ENCODE peak calls at places on chromosomes 4 and X, in five cellular contexts. O is heart right ventricle, Y is IMR-90, N is endothelial cell of umbilical vein, R is tibial nerve. G is an unnamed sample.

GRCh38 chrX:153621949-153622598 is 23.1 kb upstream of the CCNQ start:
- DNase-seq in N (no peak), O (no peak), Y (no peak), R (no peak), G (no peak)

GRCh38 chrX:110037181-110037580 is 34.3 kb downstream of the TMEM164 start:
- DNase-seq in N (peak; percentile 36), R (no peak), O (no peak), Y (no peak), G (peak; percentile 48)

GRCh38 chr4:89615056-89615455 is 221.9 kb downstream of the SNCA start:
- DNase-seq in N (no peak), R (no peak), O (no peak), Y (no peak), G (no peak)

GRCh38 chrX:55522577-55523254 is 33.1 kb upstream of the USP51 start:
- DNase-seq in O (no peak), R (no peak), Y (no peak), N (peak; percentile 17), G (no peak)

GRCh38 chr4:52968241-52968640 is 106.1 kb downstream of the RASL11B start:
- DNase-seq in N (no peak), R (no peak), O (no peak), Y (no peak), G (peak; percentile 72)

GRCh38 chr4:35063171-35063570 is 1181.1 kb downstream of the ARAP2 start:
- DNase-seq in N (no peak), Y (no peak), R (no peak), O (no peak), G (no peak)

GRCh38 chrX:74343970-74344622 is 40.1 kb downstream of the ZCCHC13 start:
- DNase-seq in O (no peak), N (peak; percentile 90), Y (peak; percentile 97), R (peak; percentile 71), G (peak; percentile 91)

GRCh38 chr4:110733901-110734300 is 111.0 kb upstream of the PITX2 start:
- DNase-seq in N (peak; percentile 8), Y (no peak), R (no peak), O (no peak), G (no peak)

GRCh38 chr4:72679666-72680065 is 110.6 kb upstream of the ADAMTS3 start:
- DNase-seq in Y (no peak), R (no peak), O (no peak), N (no peak), G (no peak)

GRCh38 chr4:113979157-113979972 is at the start of gene ARSJ:
- DNase-seq in O (peak; percentile 57), R (peak; percentile 12), N (peak; percentile 82), Y (peak; percentile 88), G (peak; percentile 59)

GRCh38 chrX:149572743-149573142 is 14.5 kb downstream of the MAGEA9B start:
- DNase-seq in Y (no peak), O (no peak), R (no peak), N (no peak), G (no peak)

GRCh38 chrX:76893930-76894329 is 466.4 kb downstream of the MAGEE1 start:
- DNase-seq in O (no peak), N (peak; percentile 1), Y (no peak), R (no peak), G (no peak)

GRCh38 chrX:153766871-153767673 is 3.0 kb downstream of the PLXNB3 start:
- DNase-seq in O (peak; percentile 10), N (no peak), Y (no peak), R (no peak), G (no peak)

GRCh38 chr4:144056800-144057199 is 37.6 kb upstream of the GYPB start:
- DNase-seq in Y (no peak), R (no peak), O (no peak), N (no peak), G (no peak)

GRCh38 chrX:40175416-40176255 is 77.9 kb upstream of the BCOR start:
- DNase-seq in O (peak; percentile 77), Y (no peak), N (peak; percentile 42), R (peak; percentile 63), G (no peak)

GRCh38 chr4:36099509-36099908 is 144.8 kb downstream of the ARAP2 start:
- DNase-seq in O (no peak), N (no peak), R (no peak), Y (no peak), G (no peak)

DNA sequence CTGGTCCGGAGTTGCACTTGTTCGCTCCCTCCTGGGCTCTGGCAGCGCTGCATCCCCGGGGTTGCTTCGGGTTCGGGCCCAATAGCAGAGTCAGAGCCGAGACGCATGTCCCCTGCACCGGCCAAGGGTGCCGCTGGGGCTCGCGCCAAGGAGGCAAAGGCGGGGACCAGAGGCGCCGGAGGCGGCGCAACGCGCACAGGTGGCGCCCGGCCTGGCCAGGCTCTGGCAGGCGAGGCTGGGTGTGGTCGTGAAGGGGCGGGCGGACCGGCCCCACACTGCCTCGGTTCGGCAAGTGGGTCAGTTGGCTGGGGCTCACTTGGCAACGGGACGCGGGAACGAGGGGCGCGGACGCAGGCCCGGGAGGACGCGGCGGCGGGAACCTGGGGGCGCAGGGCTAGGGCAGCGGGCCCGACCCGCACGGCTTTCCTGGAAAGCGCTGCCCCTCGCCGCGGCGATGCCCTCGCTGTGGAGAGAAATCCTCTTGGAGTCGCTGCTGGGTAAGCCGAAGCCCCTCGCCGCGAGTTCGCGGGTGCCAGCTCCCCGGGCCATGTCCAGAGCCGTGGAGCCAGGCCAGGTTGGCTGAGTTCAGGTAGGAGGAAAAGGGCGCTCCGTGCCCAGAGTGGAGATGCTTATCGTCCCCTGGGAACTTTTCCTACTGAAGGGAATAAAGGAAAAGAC is at the start of gene CWH43:
- DNase-seq in R (no peak), O (no peak), N (no peak), Y (no peak), G (no peak)
- TF ChIP-seq CTCF in R (no peak), O (no peak), N (no peak), Y (no peak), G (peak; percentile 31)

DNA sequence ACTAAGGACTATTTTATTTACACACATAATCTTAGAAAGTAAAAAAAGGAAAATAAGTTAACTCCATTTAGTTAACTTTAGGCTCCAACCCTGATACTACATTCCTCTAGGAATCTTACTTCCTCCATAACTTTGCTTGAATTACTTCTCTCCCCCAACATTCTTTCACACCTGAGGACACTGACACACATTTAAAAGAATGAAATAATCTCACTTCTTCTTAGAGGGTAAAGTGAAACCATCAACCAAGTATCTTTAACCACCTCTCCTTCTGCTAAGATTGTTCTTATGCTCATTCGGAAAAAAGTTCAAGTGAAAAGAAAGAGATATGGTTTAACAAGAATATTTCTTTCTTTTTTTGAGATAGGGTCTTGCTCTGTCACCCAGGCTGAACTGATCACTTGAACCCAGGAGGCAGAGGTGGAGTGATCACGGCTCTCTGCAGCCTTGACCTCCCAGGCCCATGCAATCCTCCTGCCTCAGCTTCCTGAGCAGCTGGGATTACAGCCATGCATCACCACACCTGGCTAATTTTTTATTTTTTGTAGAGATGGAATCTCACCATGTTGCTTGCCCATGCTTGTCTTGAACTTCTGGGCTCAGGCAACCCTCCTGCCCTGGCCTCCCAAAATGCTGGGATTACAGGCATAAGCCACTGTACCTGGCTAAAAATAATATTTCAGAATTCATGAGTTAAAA is 28.5 kb downstream of the SLC25A4 start:
- DNase-seq in R (no peak), Y (no peak), N (no peak), O (no peak), G (peak; percentile 24)
- H3K36me3 ChIP-seq in R (no peaks in the 10 kb centered on the region), Y (peaks cover 11% of the 10 kb centered on the region), N (peaks cover 1% of the 10 kb centered on the region), O (no peaks in the 10 kb centered on the region), G (peaks cover 6% of the 10 kb centered on the region)

DNA sequence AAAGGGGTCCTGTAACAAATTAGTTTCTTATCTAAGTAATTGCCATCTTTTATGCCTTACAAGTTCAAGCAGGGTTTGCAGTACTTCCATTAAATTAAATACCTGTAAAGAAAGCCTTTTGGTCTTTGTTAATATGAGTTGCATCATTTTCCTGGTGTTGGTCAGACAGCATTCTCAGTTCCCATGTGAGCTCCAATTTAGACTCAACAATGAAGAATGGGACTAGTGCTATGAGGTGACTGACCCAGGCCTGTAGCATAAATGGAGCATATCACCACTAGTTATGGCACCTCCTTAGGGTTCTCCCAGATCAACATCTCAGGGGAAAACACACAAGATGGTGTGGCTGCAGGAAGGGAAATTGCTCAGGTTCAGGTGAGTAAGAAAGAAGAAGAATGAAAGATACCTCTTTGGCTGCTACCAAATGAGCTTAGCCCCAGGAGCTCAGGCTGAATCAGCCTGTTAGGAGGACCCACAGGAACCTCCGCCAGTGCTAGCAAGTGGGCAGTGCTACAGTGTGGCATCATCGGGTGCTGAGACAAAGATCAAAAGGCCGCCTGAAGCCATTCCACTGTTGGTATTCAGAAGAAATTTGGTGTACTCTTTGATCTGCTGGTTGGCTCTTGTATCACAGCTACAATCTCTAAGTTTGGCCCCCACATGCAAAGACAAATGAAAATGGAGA is 1.8 kb downstream of the TTC29 start:
- DNase-seq in Y (no peak), R (no peak), N (no peak), O (no peak), G (no peak)
- H3K27me3 ChIP-seq in Y (peaks cover 13% of the 10 kb centered on the region), R (no peaks in the 10 kb centered on the region), N (peaks cover 22% of the 10 kb centered on the region), O (no peaks in the 10 kb centered on the region), G (peaks cover 10% of the 10 kb centered on the region)

GRCh38 chr4:153542835-153543234 is 76.7 kb downstream of the TMEM131L start:
- DNase-seq in O (no peak), Y (no peak), N (no peak), R (no peak), G (no peak)
- TF ChIP-seq CTCF in O (no peak), Y (no peak), N (peak; percentile 7), R (no peak), G (no peak)

DNA sequence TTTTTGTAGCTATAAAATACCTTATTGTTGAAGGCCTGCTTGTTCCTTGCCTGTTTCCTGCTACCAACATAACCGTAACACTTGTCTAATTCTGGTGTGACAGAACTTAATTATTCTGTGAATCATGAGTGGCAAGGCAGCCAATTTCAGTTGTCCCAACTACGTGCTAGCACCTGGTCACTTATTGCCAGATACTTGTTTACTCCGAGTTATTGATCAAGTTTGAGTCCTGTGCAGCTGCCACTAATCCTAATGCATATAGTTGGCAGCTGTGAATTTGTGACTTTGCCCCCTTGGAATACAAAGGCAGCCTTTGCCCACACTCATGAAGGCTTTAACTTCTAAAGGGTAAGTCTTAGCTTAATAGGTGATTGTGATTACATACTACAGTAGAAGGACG is 7.8 kb upstream of the RNF128 start:
- DNase-seq in N (no peak), Y (no peak), O (no peak), R (no peak), G (no peak)
- H3K36me3 ChIP-seq in N (no peaks in the 10 kb centered on the region), Y (no peaks in the 10 kb centered on the region), O (no peaks in the 10 kb centered on the region), R (no peaks in the 10 kb centered on the region), G (no peaks in the 10 kb centered on the region)

DNA sequence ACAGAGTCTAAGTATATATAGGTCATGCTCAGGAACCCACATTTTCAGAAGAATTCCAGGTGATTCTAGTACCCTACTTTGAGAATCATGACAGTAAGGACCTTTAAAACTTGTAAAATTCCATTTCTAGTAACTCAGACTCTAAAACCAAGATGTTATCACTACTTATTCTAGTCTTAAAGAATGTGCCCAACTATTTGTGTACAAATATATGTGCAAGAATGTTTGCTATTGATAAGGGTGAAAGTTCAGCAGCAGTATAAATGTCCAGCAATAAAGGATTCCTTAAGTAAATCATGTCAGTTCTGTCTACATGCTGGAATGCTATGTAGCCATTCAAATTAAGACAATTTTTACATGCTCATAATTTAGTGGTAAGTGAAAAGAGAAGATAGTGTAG is 71.1 kb upstream of the MAGEB2 start:
- DNase-seq in N (no peak), O (no peak), Y (no peak), R (no peak), G (no peak)
- H3K27me3 ChIP-seq in N (no peaks in the 10 kb centered on the region), O (no peaks in the 10 kb centered on the region), Y (no peaks in the 10 kb centered on the region), R (no peaks in the 10 kb centered on the region), G (no peaks in the 10 kb centered on the region)

G was measured in bronchial epithelial cell.